ENCODE peak calls at places on chromosome 9, in seven cellular contexts. U is fibroblast of pulmonary artery, M is AG09309, O is PC-3, V is lung, D is lower lobe of right lung, B is bronchial epithelial cell. Z is an unnamed sample.

GRCh38 chr9:17229945-17230560 is 95.2 kb downstream of the CNTLN start:
- DNase-seq in O (peak), U (no peak), V (no peak), M (no peak), B (no peak), D (no peak), Z (no peak)

GRCh38 chr9:32533338-32533737 is 7.3 kb upstream of the RIGI start:
- DNase-seq in U (no peak), D (no peak), O (no peak), M (no peak), V (no peak), B (no peak), Z (no peak)

GRCh38 chr9:23044549-23044948 is 597.9 kb downstream of the DMRTA1 start:
- DNase-seq in B (peak), D (no peak), O (peak), V (no peak), U (peak), M (no peak), Z (no peak)

GRCh38 chr9:119003882-119004617 is 365.2 kb downstream of the BRINP1 start:
- DNase-seq in O (no peak), U (no peak), M (no peak), D (no peak), V (no peak), B (no peak), Z (no peak)

GRCh38 chr9:80020056-80020455 is 448.3 kb downstream of the TLE4 start:
- DNase-seq in D (no peak), M (no peak), O (no peak), V (no peak), U (no peak), B (no peak), Z (no peak)

GRCh38 chr9:132572921-132573320 is 9.5 kb upstream of the BARHL1 start:
- DNase-seq in V (no peak), B (peak), D (no peak), U (peak), O (peak), M (no peak), Z (no peak)

GRCh38 chr9:138053996-138054752 is 176.6 kb downstream of the CACNA1B start:
- DNase-seq in U (no peak), V (no peak), O (no peak), B (no peak), M (no peak), D (peak), Z (no peak)

GRCh38 chr9:114908104-114908621 is 22.2 kb downstream of the TNFSF8 start:
- DNase-seq in M (peak), B (peak), V (no peak), D (no peak), U (no peak), O (peak), Z (no peak)

GRCh38 chr9:112764344-112764743 is 13.8 kb downstream of the SNX30 start:
- DNase-seq in M (no peak), D (no peak), V (no peak), O (no peak), U (peak), B (peak), Z (no peak)

GRCh38 chr9:4262735-4263141 is 37.1 kb downstream of the GLIS3 start:
- DNase-seq in O (peak), B (peak), V (no peak), U (peak), M (peak), D (no peak), Z (no peak)

GRCh38 chr9:104247899-104248460 is 153.9 kb downstream of the SMC2 start:
- DNase-seq in U (peak), B (no peak), D (no peak), O (no peak), V (no peak), M (no peak), Z (no peak)

GRCh38 chr9:106689089-106689488 is 173.9 kb upstream of the ZNF462 start:
- DNase-seq in V (no peak), M (no peak), D (no peak), O (no peak), U (peak), B (no peak), Z (no peak)

GRCh38 chr9:89051421-89051820 is 60.2 kb downstream of the S1PR3 start:
- DNase-seq in M (no peak), U (no peak), D (no peak), O (no peak), V (no peak), B (no peak), Z (no peak)

GRCh38 chr9:107019216-107019615 is 156.2 kb downstream of the ZNF462 start:
- DNase-seq in O (peak), M (peak), B (no peak), V (no peak), D (no peak), U (peak), Z (no peak)

GRCh38 chr9:113537227-113537810 is 73.8 kb downstream of the RGS3 start:
- DNase-seq in U (no peak), B (no peak), M (no peak), D (no peak), O (no peak), V (no peak), Z (no peak)

GRCh38 chr9:138006576-138007233 is 129.1 kb downstream of the CACNA1B start:
- DNase-seq in B (no peak), D (peak), U (no peak), M (no peak), O (no peak), V (peak), Z (no peak)

GRCh38 chr9:95332860-95333259 is 15.4 kb upstream of the FANCC start:
- DNase-seq in M (no peak), D (no peak), V (no peak), O (no peak), B (no peak), U (no peak), Z (no peak)

GRCh38 chr9:93599571-93600403 is 23.4 kb downstream of the PHF2 start:
- DNase-seq in V (peak), M (no peak), D (no peak), B (no peak), U (no peak), O (no peak), Z (no peak)

GRCh38 chr9:115192280-115192679 is 74.3 kb upstream of the TNC start:
- DNase-seq in M (no peak), B (no peak), O (no peak), D (no peak), V (no peak), U (no peak), Z (no peak)

GRCh38 chr9:106588601-106589000 is 274.4 kb upstream of the ZNF462 start:
- DNase-seq in U (peak), D (no peak), O (peak), M (no peak), V (no peak), B (peak), Z (no peak)

GRCh38 chr9:130981002-130981760 is 27.8 kb upstream of the LAMC3 start:
- DNase-seq in B (no peak), D (no peak), U (no peak), V (no peak), M (no peak), O (no peak), Z (no peak)

GRCh38 chr9:98503867-98504800 is 204.6 kb downstream of the GABBR2 start:
- DNase-seq in U (no peak), M (no peak), O (no peak), B (no peak), V (peak), D (no peak), Z (no peak)

GRCh38 chr9:134411451-134412297 is 85.4 kb downstream of the RXRA start:
- DNase-seq in V (no peak), M (no peak), O (no peak), B (no peak), U (peak), D (no peak), Z (no peak)

GRCh38 chr9:134358026-134358967 is 32.0 kb downstream of the RXRA start:
- DNase-seq in D (peak), B (peak), O (no peak), M (no peak), V (peak), U (peak), Z (no peak)

GRCh38 chr9:133333566-133333965 is 2.4 kb downstream of the SURF6 start:
- DNase-seq in O (no peak), D (peak), B (no peak), M (no peak), U (no peak), V (no peak), Z (no peak)

GRCh38 chr9:33765411-33765810 is 29.9 kb upstream of the PRSS3 start:
- DNase-seq in M (no peak), B (peak), U (peak), D (no peak), V (no peak), O (peak), Z (no peak)

GRCh38 chr9:89304479-89305188 is 6.4 kb upstream of the CKS2 start:
- DNase-seq in D (no peak), O (no peak), U (no peak), V (no peak), M (peak), B (no peak), Z (no peak)

GRCh38 chr9:123216387-123216786 is 52.0 kb downstream of the STRBP start:
- DNase-seq in V (no peak), U (no peak), M (no peak), B (peak), D (no peak), O (no peak), Z (no peak)

DNA sequence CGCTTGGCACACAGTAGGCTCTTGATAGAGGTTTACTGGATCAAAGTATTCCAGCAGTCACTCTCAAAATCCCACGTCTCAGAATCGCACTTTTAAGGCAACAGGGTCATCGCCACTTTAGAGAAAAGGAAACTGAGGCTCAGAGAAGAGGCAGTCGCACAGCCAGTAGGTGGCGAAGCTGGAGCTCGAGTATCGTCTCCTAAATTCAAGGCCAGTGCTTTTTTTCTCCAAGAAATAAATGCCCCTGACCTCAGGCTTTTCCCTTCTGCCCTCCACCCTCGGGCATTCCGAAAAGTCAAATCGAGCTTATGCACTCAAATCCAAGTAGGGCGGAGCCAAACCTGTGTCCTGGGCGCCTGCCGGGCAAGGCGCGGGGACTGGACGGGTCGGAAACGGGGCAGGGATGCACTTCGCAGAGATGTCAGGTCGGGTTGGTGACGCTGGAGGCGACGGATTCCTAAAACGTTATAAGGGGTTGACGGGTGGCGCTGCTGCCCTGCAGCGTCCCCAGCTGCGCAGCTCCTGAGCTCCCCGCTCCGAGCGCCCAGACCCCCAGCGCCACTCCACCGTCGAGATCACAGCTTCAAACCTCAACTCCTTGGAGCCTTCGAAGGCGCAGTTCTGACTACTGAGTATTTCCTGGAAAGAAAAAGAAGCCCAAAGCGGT is 4.7 kb upstream of the FOXB2 start:
- DNase-seq in D (no peak), V (no peak), U (no peak), M (no peak), O (no peak), B (no peak), Z (peak)
- TF ChIP-seq CTCF in D (no peak), V (no peak), U (peak), M (peak), O (peak), B (peak), Z (no peak)

DNA sequence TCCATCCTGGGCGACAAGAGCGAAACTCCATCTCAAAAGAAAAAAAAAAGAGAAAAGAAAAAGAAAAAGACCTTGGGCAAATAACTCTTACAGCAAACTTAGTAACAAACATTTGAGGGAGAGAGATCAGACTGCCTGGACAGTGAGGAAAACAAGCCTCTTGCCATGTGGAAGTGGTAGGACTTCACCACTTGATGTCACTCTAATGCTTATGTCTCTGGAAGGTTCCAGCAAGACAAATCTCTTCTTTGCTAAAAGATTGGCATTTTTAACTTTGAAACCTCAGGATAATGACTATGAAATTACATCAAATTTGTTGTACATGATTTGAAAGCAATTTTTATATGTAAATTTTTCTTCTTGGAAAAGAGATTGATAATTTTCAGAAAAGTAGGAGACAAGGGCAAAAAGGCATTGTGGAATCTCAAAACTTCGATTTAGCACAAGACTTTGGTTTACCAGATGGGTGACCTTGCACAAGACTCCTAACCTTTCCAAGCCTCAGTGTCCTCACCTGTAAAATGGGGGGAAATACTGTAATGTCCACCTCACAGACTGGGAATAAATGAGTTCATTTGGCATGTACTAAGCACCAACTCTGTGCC is 5.4 kb downstream of the ACTL7B start:
- DNase-seq in O (peak), M (no peak), B (peak), D (no peak), V (no peak), U (peak), Z (no peak)
- TF ChIP-seq CTCF in O (peak), M (peak), B (peak), D (peak), V (no peak), U (peak), Z (peak)

DNA sequence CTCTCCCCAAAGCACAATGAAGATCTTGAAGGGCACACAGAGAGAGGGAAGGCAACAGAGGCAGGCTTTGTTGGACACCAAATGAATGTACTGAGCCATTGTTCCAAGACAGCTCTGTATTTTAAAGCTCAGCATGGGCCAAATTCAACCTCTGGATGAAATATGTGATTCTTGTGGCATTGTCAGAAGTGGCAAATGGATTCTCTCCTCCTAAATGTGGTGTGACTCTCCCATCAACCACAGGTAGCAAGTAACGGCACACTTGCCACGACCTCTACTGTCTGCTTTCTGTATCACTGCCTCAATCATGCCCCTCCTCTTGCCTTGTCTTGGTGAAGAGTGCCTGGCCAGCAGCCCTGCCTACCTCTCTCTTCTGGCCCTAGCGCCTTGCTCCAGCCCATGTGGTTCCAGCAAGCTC is 6.1 kb upstream of the MOB3B start:
- DNase-seq in V (no peak), D (no peak), O (no peak), U (no peak), M (no peak), B (peak), Z (peak)
- TF ChIP-seq CTCF in V (no peak), D (no peak), O (peak), U (peak), M (no peak), B (peak), Z (no peak)

GRCh38 chr9:77293949-77294348 is 116.6 kb downstream of the VPS13A start:
- DNase-seq in O (no peak), M (no peak), U (no peak), B (no peak), V (no peak), D (no peak), Z (no peak)

GRCh38 chr9:77290373-77290772 is 113.0 kb downstream of the VPS13A start:
- DNase-seq in M (no peak), V (no peak), D (no peak), B (no peak), U (peak), O (no peak), Z (no peak)

GRCh38 chr9:77291714-77292113 is 114.4 kb downstream of the VPS13A start:
- DNase-seq in U (peak), M (no peak), D (no peak), O (peak), V (no peak), B (peak), Z (no peak)
- TF ChIP-seq CTCF in U (peak), M (peak), D (peak), O (peak), V (no peak), B (peak), Z (no peak)

GRCh38 chr9:12426198-12426864 is 266.9 kb upstream of the TYRP1 start:
- DNase-seq in O (peak), V (no peak), U (peak), B (peak), M (no peak), D (no peak), Z (no peak)
- TF ChIP-seq CTCF in O (peak), V (no peak), U (peak), B (peak), M (no peak), D (no peak), Z (no peak)

DNA sequence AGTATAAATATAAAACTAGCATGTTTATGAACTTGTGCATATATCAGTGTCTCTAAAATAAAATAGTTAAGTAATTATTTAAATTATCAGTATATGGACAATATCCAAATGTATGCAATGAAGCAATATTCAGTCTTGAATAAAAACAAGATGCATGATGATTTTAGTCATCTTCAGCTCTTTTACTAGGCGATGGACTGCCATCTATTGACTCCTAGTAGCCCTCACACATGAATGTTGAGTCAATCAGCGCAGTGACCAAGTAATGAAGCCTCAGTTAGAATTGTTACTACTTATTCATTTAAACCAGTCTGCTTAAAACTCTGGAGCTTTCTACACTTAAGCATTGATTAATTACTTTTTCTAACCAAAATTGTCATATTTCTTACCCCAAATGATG is 92.9 kb upstream of the GRHPR start:
- DNase-seq in U (peak), O (peak), V (no peak), M (no peak), D (no peak), B (peak), Z (no peak)
- TF ChIP-seq CTCF in U (peak), O (peak), V (no peak), M (peak), D (no peak), B (peak), Z (peak)

DNA sequence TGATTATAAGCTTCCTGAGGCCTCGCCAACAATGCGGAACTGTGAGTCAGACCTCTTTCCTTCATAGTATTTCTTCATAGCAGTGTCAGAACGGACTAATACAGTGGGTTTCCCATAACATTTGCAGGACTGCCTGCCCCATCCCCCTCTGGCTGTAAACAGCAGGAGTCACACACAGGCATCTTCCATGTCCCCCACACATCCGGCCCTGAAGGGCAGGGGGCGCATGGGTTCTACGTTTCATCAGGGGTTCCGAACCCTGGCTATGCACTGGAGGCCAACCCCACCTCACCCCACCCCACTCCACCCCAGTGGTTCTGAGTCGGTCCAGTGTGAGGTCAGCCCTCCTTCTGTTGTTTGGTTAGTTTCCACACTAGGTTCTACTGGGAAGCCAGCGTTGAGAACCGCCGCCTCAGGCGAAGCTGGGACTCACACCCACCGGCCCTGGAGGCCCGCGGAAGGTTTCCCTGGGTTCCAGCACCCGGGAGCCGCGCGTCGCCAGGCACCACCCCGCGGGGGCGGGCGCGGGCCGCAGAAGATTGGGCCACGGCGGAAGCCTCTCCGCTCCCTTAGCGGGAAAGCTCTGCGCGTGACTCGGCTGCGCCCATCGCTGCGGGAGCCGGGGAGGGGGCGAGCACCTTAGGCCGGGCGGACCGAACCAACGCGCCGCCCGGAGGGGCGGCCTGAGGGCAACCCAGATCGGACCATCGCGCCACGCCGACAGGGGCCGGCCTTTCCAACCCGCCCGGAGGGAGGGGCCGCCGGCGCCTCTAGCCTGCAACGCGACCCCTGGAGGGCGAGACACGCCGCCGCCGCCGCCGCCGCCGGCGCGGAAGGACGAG is at the start of gene RUSC2:
- DNase-seq in V (peak), B (peak), D (peak), M (peak), O (peak), U (peak), Z (peak)
- TF ChIP-seq CTCF in V (no peak), B (no peak), D (peak), M (peak), O (peak), U (peak), Z (peak)

GRCh38 chr9:71636143-71636839 is 132.0 kb downstream of the CEMIP2 start:
- DNase-seq in B (no peak), U (no peak), D (no peak), M (no peak), O (no peak), V (no peak), Z (no peak)

GRCh38 chr9:71638627-71639026 is 129.7 kb downstream of the CEMIP2 start:
- DNase-seq in O (no peak), V (peak), M (no peak), B (no peak), D (no peak), U (peak), Z (no peak)

GRCh38 chr9:71637433-71637832 is 130.9 kb downstream of the CEMIP2 start:
- DNase-seq in B (no peak), U (no peak), V (no peak), D (no peak), M (no peak), O (no peak), Z (no peak)

GRCh38 chr9:71634753-71635152 is 133.6 kb downstream of the CEMIP2 start:
- DNase-seq in V (no peak), O (peak), U (no peak), B (no peak), M (no peak), D (no peak), Z (no peak)

DNA sequence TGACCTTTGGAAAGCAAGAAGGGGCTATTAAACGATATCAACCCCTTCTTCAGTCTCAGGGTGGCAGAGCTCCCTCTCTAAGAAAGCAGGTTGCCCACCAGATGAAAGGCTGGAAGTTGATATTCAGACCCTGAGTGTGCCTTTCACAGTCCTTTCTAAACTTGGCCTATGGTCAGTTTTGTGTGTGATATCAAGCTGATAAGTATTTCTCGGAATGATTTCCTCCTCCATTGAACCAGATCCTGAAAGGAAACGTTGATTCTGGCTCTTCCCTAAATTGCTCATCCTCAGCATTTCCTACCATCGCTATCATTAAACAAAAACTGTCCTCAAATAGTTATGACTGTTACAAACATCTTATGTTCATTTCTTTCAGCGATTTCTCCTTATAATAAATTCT is 130.4 kb downstream of the CEMIP2 start:
- DNase-seq in D (no peak), U (no peak), O (no peak), B (no peak), M (no peak), V (no peak), Z (no peak)
- TF ChIP-seq CTCF in D (no peak), U (no peak), O (no peak), B (no peak), M (no peak), V (no peak), Z (no peak)

GRCh38 chr9:129586647-129587046 is 34.3 kb downstream of the C9orf50 start:
- DNase-seq in M (no peak), U (no peak), V (no peak), B (no peak), D (no peak), O (no peak), Z (no peak)
- TF ChIP-seq CTCF in M (no peak), U (no peak), V (no peak), B (no peak), D (no peak), O (no peak), Z (no peak)